ENCODE peak calls at places on chromosomes 4 and X, in four cellular contexts. I is A549, G is colonic mucosa, C is fibroblast of pulmonary artery. X is an unnamed sample.

GRCh38 chrX:140180585-140180984 is 215.3 kb upstream of the CXorf66 start:
- DNase-seq in G (no peak), I (no peak), C (peak), X (peak)

GRCh38 chr4:25020240-25020639 is 10.5 kb downstream of the LGI2 start:
- DNase-seq in C (peak), G (no peak), I (peak), X (peak)

GRCh38 chr4:25993564-25994185 is 79.7 kb downstream of the SMIM20 start:
- DNase-seq in G (no peak), C (peak), I (peak), X (no peak)

GRCh38 chrX:40383969-40384368 is 196.8 kb upstream of the ATP6AP2 start:
- DNase-seq in I (no peak), C (no peak), G (no peak), X (no peak)

GRCh38 chr4:7771541-7772507 is 167.8 kb downstream of the AFAP1 start:
- DNase-seq in C (no peak), I (no peak), G (peak), X (no peak)

GRCh38 chr4:168800926-168801325 is 209.1 kb downstream of the CBR4 start:
- DNase-seq in I (no peak), C (no peak), G (no peak), X (no peak)

GRCh38 chrX:16658284-16658683 is 8.3 kb downstream of the S100G start:
- DNase-seq in C (peak), I (no peak), G (no peak), X (peak)

GRCh38 chr4:42282081-42282901 is 115.0 kb upstream of the SHISA3 start:
- DNase-seq in I (peak), C (peak), G (peak), X (peak)

GRCh38 chrX:113594504-113594903 is 753.9 kb upstream of the AMOT start:
- DNase-seq in C (no peak), G (no peak), I (no peak), X (no peak)

GRCh38 chr4:56530269-56531148 is 24.9 kb downstream of the ARL9 start:
- DNase-seq in G (peak), C (peak), I (peak), X (peak)

GRCh38 chr4:128451270-128451905 is 163.8 kb upstream of the PGRMC2 start:
- DNase-seq in C (no peak), I (no peak), G (no peak), X (no peak)

GRCh38 chrX:552496-552895 is 78.1 kb upstream of the SHOX start:
- DNase-seq in I (no peak), G (no peak), C (no peak), X (no peak)

GRCh38 chr4:77636902-77637301 is 31.3 kb downstream of the CXCL13 start:
- DNase-seq in G (peak), I (peak), C (peak), X (peak)

GRCh38 chr4:1640110-1640509 is 44.0 kb downstream of the FAM53A start:
- DNase-seq in G (no peak), C (no peak), I (no peak), X (no peak)

GRCh38 chrX:20173856-20174255 is 32.2 kb upstream of the EIF1AX start:
- DNase-seq in C (no peak), I (no peak), G (no peak), X (no peak)

GRCh38 chr4:169369634-169370033 is 98.9 kb upstream of the SH3RF1 start:
- DNase-seq in G (no peak), C (no peak), I (no peak), X (no peak)

GRCh38 chr4:55002431-55002830 is 123.0 kb downstream of the KDR start:
- DNase-seq in G (no peak), I (no peak), C (no peak), X (no peak)

GRCh38 chr4:1945492-1945891 is 63.3 kb downstream of the NELFA start:
- DNase-seq in C (no peak), I (no peak), G (no peak), X (no peak)

GRCh38 chrX:38192007-38192625 is 28.6 kb downstream of the SRPX start:
- DNase-seq in C (no peak), I (peak), G (no peak), X (peak)

GRCh38 chrX:46642145-46642544 is 68.6 kb downstream of the CHST7 start:
- DNase-seq in G (no peak), C (peak), I (peak), X (no peak)

GRCh38 chr4:6516281-6516680 is 43.9 kb upstream of the PPP2R2C start:
- DNase-seq in C (no peak), I (no peak), G (no peak), X (no peak)

DNA sequence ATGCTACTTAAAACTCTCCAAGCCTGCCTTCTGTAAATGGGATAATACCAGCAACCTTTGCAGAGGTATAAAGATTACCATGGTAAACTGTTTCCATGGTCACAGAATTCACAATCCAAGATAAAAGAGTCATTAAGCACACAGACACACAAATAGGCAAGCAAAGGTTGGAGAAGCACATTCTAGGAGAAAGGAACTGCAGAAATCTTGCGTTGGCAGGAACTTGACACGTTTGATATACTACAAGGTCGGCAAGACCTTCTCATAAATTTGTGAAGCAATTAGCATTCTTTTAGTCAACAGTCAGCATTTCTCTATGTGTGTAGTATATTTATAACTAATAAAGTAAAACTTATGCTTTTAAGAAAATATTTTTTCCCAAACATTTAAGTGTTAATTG is 12.3 kb upstream of the CHRNA9 start:
- DNase-seq in C (peak), I (peak), G (no peak), X (peak)
- H3K4me3 ChIP-seq in C (no peak), I (no peak), G (no peak), X (no peak)

DNA sequence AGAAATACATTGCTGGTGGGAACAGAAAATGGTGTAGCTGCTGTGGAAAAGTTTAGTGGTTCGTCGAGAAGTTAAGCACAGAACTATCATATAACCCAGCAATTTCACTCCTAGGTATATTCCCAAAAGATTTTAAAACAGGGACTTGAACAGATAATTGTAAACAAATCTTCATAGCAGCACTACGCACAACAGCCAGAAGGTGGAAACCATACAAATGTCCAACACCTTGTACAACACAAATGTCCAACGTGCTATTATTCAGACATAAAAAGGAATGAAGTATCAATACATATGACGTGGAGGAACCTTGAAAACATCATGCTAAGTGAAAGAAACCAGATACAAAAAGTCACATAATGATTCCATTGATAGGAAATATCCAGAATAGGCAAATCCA is 37.9 kb downstream of the CUL4B start:
- DNase-seq in G (no peak), I (peak), C (no peak), X (no peak)
- TF ChIP-seq CTCF in G (no peak), I (peak), C (no peak), X (no peak)

DNA sequence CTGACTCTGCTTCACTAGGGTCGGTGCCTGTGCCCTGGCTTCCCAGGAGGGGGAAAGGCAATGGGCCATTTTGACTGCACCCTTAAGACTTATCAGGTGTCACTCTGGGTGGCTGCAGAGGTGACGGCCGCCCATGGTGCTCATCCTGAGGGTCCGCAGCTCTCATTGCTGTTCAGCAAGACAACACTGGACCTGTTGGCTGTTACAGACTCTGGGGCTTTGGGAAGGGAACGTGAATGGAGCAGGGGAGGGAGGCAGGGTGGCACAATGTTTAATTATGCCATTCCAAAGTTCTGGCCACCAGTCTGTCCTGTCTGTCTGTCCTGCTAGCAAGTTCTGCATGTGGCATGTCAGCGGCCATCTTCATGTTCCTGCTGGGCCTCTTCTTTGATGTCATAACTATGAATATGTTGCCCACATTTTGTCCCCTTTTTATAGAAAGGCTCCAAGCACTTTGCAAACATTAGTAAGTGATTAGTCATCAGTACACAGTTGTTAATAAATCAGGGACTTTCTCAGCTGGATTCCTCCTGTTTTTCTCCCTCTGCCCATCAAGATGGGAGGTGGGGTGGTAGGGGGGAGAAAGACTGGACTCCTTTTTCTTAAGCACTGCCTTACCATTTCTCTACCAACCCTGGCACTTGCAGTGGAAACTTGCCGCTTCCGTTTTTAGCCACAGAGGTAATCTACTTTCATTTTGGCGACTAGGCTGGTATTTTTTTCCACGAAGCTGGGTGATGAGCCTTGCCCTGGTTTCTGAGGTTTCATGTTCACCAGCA is 88.7 kb upstream of the TRIM2 start:
- DNase-seq in C (peak), I (peak), G (peak), X (peak)
- H3K4me3 ChIP-seq in C (peak), I (peak), G (peak), X (peak)

DNA sequence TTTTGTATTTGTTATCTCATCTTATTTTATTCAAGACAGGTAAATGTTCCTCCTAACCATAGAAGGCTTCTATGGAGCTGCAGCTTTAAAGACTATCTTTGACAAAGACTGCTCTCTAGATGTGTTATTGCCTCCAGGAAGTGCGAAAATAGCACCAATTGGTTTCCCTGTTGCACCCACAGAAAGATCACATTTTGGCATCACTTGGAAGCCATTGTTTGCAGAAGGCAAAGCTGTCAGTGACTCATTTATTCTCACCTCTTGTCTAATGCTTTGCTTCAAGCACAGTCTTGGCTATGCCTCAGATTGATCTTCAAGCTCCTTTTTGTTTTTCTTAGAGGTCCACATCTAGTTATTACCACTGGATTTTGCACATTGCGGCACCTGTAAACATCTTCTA is 150.3 kb downstream of the PCDH7 start:
- DNase-seq in G (no peak), C (no peak), I (no peak), X (no peak)
- TF ChIP-seq CTCF in G (no peak), C (no peak), I (no peak), X (no peak)

X was measured in AG10803.